ENCODE peak calls at places on chromosome 10, in six cellular contexts. One of them, this sample, is unnamed.

GRCh38 chr10:12973149-12973718 is 28.3 kb downstream of the CCDC3 start:
- DNase-seq in NCI-H460: no peak
- DNase-seq in mammary epithelial cell: no peak
- DNase-seq in activated T-cell treated with anti-CD3 and anti-CD28 coated beads, Interleukin-2, amount 50 U/mL, for 72 hours: no peak
- DNase-seq in brain microvascular endothelial cell: no peak
- DNase-seq in NAMALWA: no peak
- DNase-seq in this sample: no peak

GRCh38 chr10:110404825-110405224 is 92.9 kb upstream of the DUSP5 start:
- DNase-seq in NCI-H460: no peak
- DNase-seq in mammary epithelial cell: no peak
- DNase-seq in activated T-cell treated with anti-CD3 and anti-CD28 coated beads, Interleukin-2, amount 50 U/mL, for 72 hours: no peak
- DNase-seq in brain microvascular endothelial cell: no peak
- DNase-seq in NAMALWA: no peak
- DNase-seq in this sample: no peak

GRCh38 chr10:48496105-48496830 is 108.6 kb downstream of the ARHGAP22 start:
- DNase-seq in NCI-H460: no peak
- DNase-seq in mammary epithelial cell: no peak
- DNase-seq in activated T-cell treated with anti-CD3 and anti-CD28 coated beads, Interleukin-2, amount 50 U/mL, for 72 hours: no peak
- DNase-seq in brain microvascular endothelial cell: no peak
- DNase-seq in NAMALWA: no peak
- DNase-seq in this sample: no peak

GRCh38 chr10:59536151-59536550 is 173.5 kb downstream of the SLC16A9 start:
- DNase-seq in NCI-H460: no peak
- DNase-seq in mammary epithelial cell: peak; percentile 57
- DNase-seq in activated T-cell treated with anti-CD3 and anti-CD28 coated beads, Interleukin-2, amount 50 U/mL, for 72 hours: no peak
- DNase-seq in brain microvascular endothelial cell: peak; percentile 83
- DNase-seq in NAMALWA: no peak
- DNase-seq in this sample: no peak

GRCh38 chr10:112827951-112828350 is 122.1 kb upstream of the TCF7L2 start:
- DNase-seq in NCI-H460: no peak
- DNase-seq in mammary epithelial cell: peak; percentile 56
- DNase-seq in activated T-cell treated with anti-CD3 and anti-CD28 coated beads, Interleukin-2, amount 50 U/mL, for 72 hours: no peak
- DNase-seq in brain microvascular endothelial cell: no peak
- DNase-seq in NAMALWA: no peak
- DNase-seq in this sample: no peak

GRCh38 chr10:31618541-31619291 is 299.7 kb downstream of the ZEB1 start:
- DNase-seq in NCI-H460: no peak
- DNase-seq in mammary epithelial cell: no peak
- DNase-seq in activated T-cell treated with anti-CD3 and anti-CD28 coated beads, Interleukin-2, amount 50 U/mL, for 72 hours: no peak
- DNase-seq in brain microvascular endothelial cell: no peak
- DNase-seq in NAMALWA: no peak
- DNase-seq in this sample: no peak

GRCh38 chr10:5581670-5582566 is 57.2 kb downstream of the CALML3 start:
- DNase-seq in NCI-H460: no peak
- DNase-seq in mammary epithelial cell: no peak
- DNase-seq in activated T-cell treated with anti-CD3 and anti-CD28 coated beads, Interleukin-2, amount 50 U/mL, for 72 hours: no peak
- DNase-seq in brain microvascular endothelial cell: no peak
- DNase-seq in NAMALWA: no peak
- DNase-seq in this sample: no peak

GRCh38 chr10:24952701-24953349 is 419 bp upstream of the PRTFDC1 start:
- DNase-seq in NCI-H460: no peak
- DNase-seq in mammary epithelial cell: no peak
- DNase-seq in activated T-cell treated with anti-CD3 and anti-CD28 coated beads, Interleukin-2, amount 50 U/mL, for 72 hours: peak; percentile 58
- DNase-seq in brain microvascular endothelial cell: peak; percentile 20
- DNase-seq in NAMALWA: no peak
- DNase-seq in this sample: no peak

GRCh38 chr10:32253821-32254220 is 93.1 kb downstream of the EPC1 start:
- DNase-seq in NCI-H460: no peak
- DNase-seq in mammary epithelial cell: no peak
- DNase-seq in activated T-cell treated with anti-CD3 and anti-CD28 coated beads, Interleukin-2, amount 50 U/mL, for 72 hours: no peak
- DNase-seq in brain microvascular endothelial cell: no peak
- DNase-seq in NAMALWA: no peak
- DNase-seq in this sample: no peak

GRCh38 chr10:17009228-17009700 is 120.3 kb downstream of the CUBN start:
- DNase-seq in NCI-H460: no peak
- DNase-seq in mammary epithelial cell: peak; percentile 56
- DNase-seq in activated T-cell treated with anti-CD3 and anti-CD28 coated beads, Interleukin-2, amount 50 U/mL, for 72 hours: no peak
- DNase-seq in brain microvascular endothelial cell: no peak
- DNase-seq in NAMALWA: no peak
- DNase-seq in this sample: no peak

GRCh38 chr10:91088300-91089140 is 131.9 kb upstream of the PCGF5 start:
- DNase-seq in NCI-H460: no peak
- DNase-seq in mammary epithelial cell: peak; percentile 4
- DNase-seq in activated T-cell treated with anti-CD3 and anti-CD28 coated beads, Interleukin-2, amount 50 U/mL, for 72 hours: no peak
- DNase-seq in brain microvascular endothelial cell: peak; percentile 12
- DNase-seq in NAMALWA: peak; percentile 44
- DNase-seq in this sample: peak; percentile 30

GRCh38 chr10:106134326-106135000 is 1030.0 kb downstream of the SORCS1 start:
- DNase-seq in NCI-H460: no peak
- DNase-seq in mammary epithelial cell: no peak
- DNase-seq in activated T-cell treated with anti-CD3 and anti-CD28 coated beads, Interleukin-2, amount 50 U/mL, for 72 hours: no peak
- DNase-seq in brain microvascular endothelial cell: no peak
- DNase-seq in NAMALWA: no peak
- DNase-seq in this sample: no peak

GRCh38 chr10:12795723-12796122 is 205.8 kb downstream of the CCDC3 start:
- DNase-seq in NCI-H460: no peak
- DNase-seq in mammary epithelial cell: no peak
- DNase-seq in activated T-cell treated with anti-CD3 and anti-CD28 coated beads, Interleukin-2, amount 50 U/mL, for 72 hours: no peak
- DNase-seq in brain microvascular endothelial cell: no peak
- DNase-seq in NAMALWA: no peak
- DNase-seq in this sample: no peak

GRCh38 chr10:86856156-86856555 is 99.7 kb downstream of the BMPR1A start:
- DNase-seq in NCI-H460: no peak
- DNase-seq in mammary epithelial cell: no peak
- DNase-seq in activated T-cell treated with anti-CD3 and anti-CD28 coated beads, Interleukin-2, amount 50 U/mL, for 72 hours: no peak
- DNase-seq in brain microvascular endothelial cell: no peak
- DNase-seq in NAMALWA: no peak
- DNase-seq in this sample: no peak

This sample was measured in HepG2.